ENCODE peak calls at places on chromosomes 1 and 21, in eight cellular contexts. N is lung; S is fibroblast of lung; E is naive thymus-derived CD4-positive, alpha-beta T cell; B is right atrium auricular region; I is fibroblast of pulmonary artery; P is testis; R is HL-60. A is an unnamed sample.

GRCh38 chr21:39014751-39015150 is 168.5 kb downstream of the PSMG1 start:
- DNase-seq in N (no peak), S (peak), E (no peak), B (no peak), I (peak), P (no peak), R (no peak), A (no peak)

GRCh38 chr1:31476891-31477846 is 64.2 kb downstream of the SERINC2 start:
- DNase-seq in N (no peak), S (no peak), E (no peak), B (no peak), I (no peak), P (no peak), R (no peak), A (no peak)

GRCh38 chr1:79744746-79745145 is 738.2 kb upstream of the ADGRL4 start:
- DNase-seq in N (no peak), S (no peak), E (no peak), B (no peak), I (no peak), P (no peak), R (no peak), A (no peak)

GRCh38 chr1:192639607-192640368 is 3.8 kb downstream of the RGS13 start:
- DNase-seq in N (no peak), S (peak), E (no peak), B (no peak), I (peak), P (no peak), R (no peak), A (no peak)

GRCh38 chr1:34266127-34266951 is 89.6 kb downstream of the C1orf94 start:
- DNase-seq in N (no peak), S (peak), E (no peak), B (no peak), I (no peak), P (no peak), R (no peak), A (no peak)

GRCh38 chr1:229627003-229627402 is 956 bp downstream of the URB2 start:
- DNase-seq in N (no peak), S (no peak), E (no peak), B (no peak), I (no peak), P (no peak), R (no peak), A (no peak)

GRCh38 chr1:153397056-153397923 is 6.4 kb upstream of the S100A8 start:
- DNase-seq in N (no peak), S (no peak), E (no peak), B (peak), I (no peak), P (no peak), R (no peak), A (no peak)

GRCh38 chr1:6343506-6344405 is 49.8 kb downstream of the ACOT7 start:
- DNase-seq in N (peak), S (peak), E (peak), B (peak), I (peak), P (peak), R (peak), A (peak)

GRCh38 chr1:43582162-43582566 is 51.5 kb downstream of the PTPRF start:
- DNase-seq in N (peak), S (peak), E (no peak), B (no peak), I (peak), P (no peak), R (no peak), A (no peak)

GRCh38 chr21:35138665-35139381 is 89.7 kb upstream of the RUNX1 start:
- DNase-seq in N (no peak), S (peak), E (peak), B (no peak), I (peak), P (no peak), R (no peak), A (no peak)

GRCh38 chr1:1360511-1361169 is 2.3 kb upstream of the MXRA8 start:
- DNase-seq in N (no peak), S (peak), E (no peak), B (peak), I (peak), P (no peak), R (no peak), A (peak)
- H3K4me3 ChIP-seq in N (no peak), S (no peak), E (no peak), B (no peak), I (no peak), P (no peak), R (no peak), A (no peak)

GRCh38 chr1:109983380-109984189 is 980 bp upstream of the AHCYL1 start:
- DNase-seq in N (no peak), S (no peak), E (no peak), B (no peak), I (peak), P (no peak), R (no peak), A (no peak)
- H3K4me3 ChIP-seq in N (no peak), S (no peak), E (no peak), B (no peak), I (no peak), P (no peak), R (no peak), A (no peak)

GRCh38 chr1:147643974-147644373 is 26.4 kb downstream of the ACP6 start:
- DNase-seq in N (no peak), S (no peak), E (no peak), B (no peak), I (no peak), P (no peak), R (no peak), A (no peak)
- H3K4me3 ChIP-seq in N (no peak), S (no peak), E (no peak), B (no peak), I (no peak), P (no peak), R (no peak), A (no peak)

GRCh38 chr1:86912501-86912900 is 1.4 kb downstream of the SELENOF start:
- DNase-seq in N (no peak), S (no peak), E (no peak), B (no peak), I (peak), P (no peak), R (no peak), A (no peak)
- H3K4me3 ChIP-seq in N (no peak), S (peak), E (peak), B (peak), I (peak), P (no peak), R (peak), A (peak)

GRCh38 chr21:45897191-45898027 is 84.2 kb upstream of the COL6A1 start:
- DNase-seq in N (no peak), S (no peak), E (no peak), B (no peak), I (no peak), P (no peak), R (no peak), A (peak)
- H3K4me3 ChIP-seq in N (no peak), S (no peak), E (no peak), B (no peak), I (no peak), P (no peak), R (no peak), A (no peak)

GRCh38 chr1:36320291-36320758 is 3.1 kb downstream of the EVA1B start:
- DNase-seq in N (no peak), S (no peak), E (no peak), B (no peak), I (no peak), P (no peak), R (no peak), A (no peak)
- H3K4me3 ChIP-seq in N (no peak), S (peak), E (no peak), B (peak), I (no peak), P (peak), R (no peak), A (peak)

DNA sequence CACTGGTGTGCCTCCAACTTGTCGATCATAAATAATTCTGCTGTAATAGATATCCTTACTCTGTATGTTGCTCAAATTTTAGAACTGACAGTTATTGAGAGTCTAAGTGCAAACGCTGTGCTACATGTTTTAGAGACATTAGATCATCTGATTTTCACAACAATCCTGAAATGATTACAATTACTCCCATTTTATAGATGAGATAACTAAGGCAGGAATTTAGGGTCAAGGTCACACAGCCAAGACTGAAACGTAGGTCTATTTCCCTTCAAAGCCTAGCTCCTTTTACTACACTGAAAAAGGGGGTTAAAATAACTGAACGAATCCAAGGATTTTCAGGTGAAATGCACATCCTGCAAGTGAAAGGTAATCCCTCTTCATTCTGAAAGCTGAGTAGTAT is 2.7 kb upstream of the DCAF6 start:
- DNase-seq in N (no peak), S (no peak), E (no peak), B (no peak), I (no peak), P (no peak), R (no peak), A (no peak)
- H3K4me3 ChIP-seq in N (no peak), S (no peak), E (no peak), B (no peak), I (peak), P (no peak), R (no peak), A (peak)

DNA sequence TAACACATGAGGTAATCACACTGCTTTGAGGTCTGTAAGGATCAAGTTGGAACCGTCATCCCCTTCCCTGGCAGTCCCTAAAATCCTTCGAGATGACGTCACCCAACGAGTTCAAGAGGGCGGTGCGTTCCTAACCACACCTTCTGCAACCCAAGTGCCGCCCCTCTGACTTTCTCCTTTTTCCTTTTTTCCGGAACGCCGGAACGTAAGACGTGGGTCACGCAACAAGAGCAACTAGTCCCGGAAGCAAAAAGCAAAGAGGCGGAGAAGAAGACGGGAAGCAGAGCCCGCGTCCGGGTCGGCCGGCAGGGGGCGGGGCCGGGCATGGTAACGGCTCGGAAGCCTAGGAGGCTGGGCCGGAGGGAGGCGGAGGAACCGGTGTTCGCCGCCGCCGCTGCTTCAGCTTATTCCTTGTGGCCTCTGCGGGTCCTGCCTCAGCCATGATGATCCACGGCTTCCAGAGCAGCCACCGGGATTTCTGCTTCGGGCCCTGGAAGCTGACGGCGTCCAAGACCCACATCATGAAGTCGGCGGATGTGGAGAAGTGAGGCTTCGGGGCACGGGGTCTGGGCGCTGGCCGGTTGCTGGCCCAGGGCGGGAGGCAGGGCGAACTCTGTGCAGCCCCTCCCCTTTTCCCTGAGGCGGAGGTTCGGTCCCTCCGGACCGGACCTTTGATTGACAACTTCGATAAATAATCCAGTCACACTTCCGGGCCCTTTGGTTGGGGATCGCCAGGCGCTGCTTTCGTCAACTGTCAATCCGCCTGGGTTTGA is at the start of gene TIPRL:
- DNase-seq in N (peak), S (peak), E (peak), B (peak), I (peak), P (peak), R (peak), A (peak)
- H3K4me3 ChIP-seq in N (peak), S (peak), E (peak), B (peak), I (peak), P (peak), R (peak), A (peak)